ENCODE peak calls at places on chromosomes 2 and 18, in four cellular contexts. One of them, this sample, is unnamed.

GRCh38 chr2:188383158-188383557 is 91.5 kb downstream of the GULP1 start:
- DNase-seq in K562: no peak
- DNase-seq in HepG2: no peak
- DNase-seq in GM12878: no peak
- DNase-seq in this sample: no peak

GRCh38 chr2:50748652-50749174 is 283.2 kb downstream of the NRXN1 start:
- DNase-seq in K562: no peak
- DNase-seq in HepG2: no peak
- DNase-seq in GM12878: no peak
- DNase-seq in this sample: no peak

GRCh38 chr2:10477443-10478297 is 29.5 kb upstream of the ODC1 start:
- DNase-seq in K562: no peak
- DNase-seq in GM12878: no peak
- DNase-seq in HepG2: no peak
- DNase-seq in this sample: no peak

GRCh38 chr18:2146092-2146491 is 425.2 kb downstream of the METTL4 start:
- DNase-seq in K562: no peak
- DNase-seq in GM12878: no peak
- DNase-seq in HepG2: no peak
- DNase-seq in this sample: no peak

GRCh38 chr2:230599854-230600253 is 112.8 kb upstream of the CAB39 start:
- DNase-seq in K562: no peak
- DNase-seq in HepG2: no peak
- DNase-seq in GM12878: no peak
- DNase-seq in this sample: no peak

GRCh38 chr2:56207760-56208159 is 24.0 kb downstream of the CCDC85A start:
- DNase-seq in K562: no peak
- DNase-seq in GM12878: no peak
- DNase-seq in HepG2: no peak
- DNase-seq in this sample: no peak

GRCh38 chr2:231706731-231707624 is 1.3 kb upstream of the PTMA start:
- DNase-seq in K562: peak
- DNase-seq in HepG2: peak
- DNase-seq in GM12878: peak
- DNase-seq in this sample: peak

GRCh38 chr2:95344208-95344570 is 47.0 kb downstream of the KCNIP3 start:
- DNase-seq in K562: no peak
- DNase-seq in HepG2: no peak
- DNase-seq in GM12878: no peak
- DNase-seq in this sample: no peak

GRCh38 chr2:227534714-227535113 is 62.8 kb downstream of the AGFG1 start:
- DNase-seq in GM12878: peak
- DNase-seq in HepG2: no peak
- DNase-seq in K562: no peak
- DNase-seq in this sample: no peak

GRCh38 chr2:127662937-127663565 is 12.3 kb downstream of the LIMS2 start:
- DNase-seq in K562: no peak
- DNase-seq in HepG2: no peak
- DNase-seq in GM12878: no peak
- DNase-seq in this sample: no peak

GRCh38 chr2:210630904-210631560 is 74.6 kb downstream of the CPS1 start:
- DNase-seq in GM12878: no peak
- DNase-seq in HepG2: no peak
- DNase-seq in K562: no peak
- DNase-seq in this sample: no peak

GRCh38 chr2:60549250-60550150 is 4.0 kb downstream of the BCL11A start:
- DNase-seq in HepG2: no peak
- DNase-seq in GM12878: no peak
- DNase-seq in K562: no peak
- DNase-seq in this sample: no peak

GRCh38 chr2:240151477-240152031 is 11.1 kb upstream of the OTOS start:
- DNase-seq in HepG2: peak
- DNase-seq in K562: no peak
- DNase-seq in GM12878: no peak
- DNase-seq in this sample: no peak

GRCh38 chr2:48131503-48132293 is 225.4 kb upstream of the FBXO11 start:
- DNase-seq in K562: peak
- DNase-seq in HepG2: no peak
- DNase-seq in GM12878: no peak
- DNase-seq in this sample: no peak

GRCh38 chr2:120885749-120886148 is 150.1 kb downstream of the GLI2 start:
- DNase-seq in K562: no peak
- DNase-seq in HepG2: no peak
- DNase-seq in GM12878: no peak
- DNase-seq in this sample: no peak

GRCh38 chr2:240520143-240520973 is 37.4 kb downstream of the ANKMY1 start:
- DNase-seq in K562: no peak
- DNase-seq in GM12878: no peak
- DNase-seq in HepG2: no peak
- DNase-seq in this sample: no peak

GRCh38 chr2:43224571-43225092 is 1.8 kb downstream of the ZFP36L2 start:
- DNase-seq in HepG2: no peak
- DNase-seq in GM12878: no peak
- DNase-seq in K562: peak
- DNase-seq in this sample: no peak

GRCh38 chr2:177165103-177165583 is 47.5 kb upstream of the HNRNPA3 start:
- DNase-seq in HepG2: no peak
- DNase-seq in K562: no peak
- DNase-seq in GM12878: peak
- DNase-seq in this sample: no peak

GRCh38 chr2:102520009-102520408 is 47.0 kb downstream of the SLC9A4 start:
- DNase-seq in GM12878: no peak
- DNase-seq in K562: peak
- DNase-seq in HepG2: peak
- DNase-seq in this sample: peak

GRCh38 chr2:240556553-240557100 is 1.2 kb downstream of the ANKMY1 start:
- DNase-seq in K562: peak
- DNase-seq in HepG2: peak
- DNase-seq in GM12878: no peak
- DNase-seq in this sample: peak

GRCh38 chr2:197930570-197931278 is 126.3 kb downstream of the PLCL1 start:
- DNase-seq in HepG2: no peak
- DNase-seq in K562: no peak
- DNase-seq in GM12878: no peak
- DNase-seq in this sample: no peak

GRCh38 chr2:48347712-48348111 is 182.2 kb upstream of the STON1 start:
- DNase-seq in GM12878: no peak
- DNase-seq in K562: no peak
- DNase-seq in HepG2: peak
- DNase-seq in this sample: no peak

GRCh38 chr2:214575030-214575949 is 164.4 kb downstream of the VWC2L start:
- DNase-seq in K562: no peak
- DNase-seq in HepG2: no peak
- DNase-seq in GM12878: no peak
- DNase-seq in this sample: no peak

GRCh38 chr2:144520718-144521487 is 984 bp upstream of the ZEB2 start:
- DNase-seq in K562: no peak
- DNase-seq in GM12878: no peak
- DNase-seq in HepG2: no peak
- DNase-seq in this sample: no peak

GRCh38 chr2:173221081-173221695 is 133.5 kb upstream of the CDCA7 start:
- DNase-seq in HepG2: peak
- DNase-seq in K562: no peak
- DNase-seq in GM12878: no peak
- DNase-seq in this sample: no peak

DNA sequence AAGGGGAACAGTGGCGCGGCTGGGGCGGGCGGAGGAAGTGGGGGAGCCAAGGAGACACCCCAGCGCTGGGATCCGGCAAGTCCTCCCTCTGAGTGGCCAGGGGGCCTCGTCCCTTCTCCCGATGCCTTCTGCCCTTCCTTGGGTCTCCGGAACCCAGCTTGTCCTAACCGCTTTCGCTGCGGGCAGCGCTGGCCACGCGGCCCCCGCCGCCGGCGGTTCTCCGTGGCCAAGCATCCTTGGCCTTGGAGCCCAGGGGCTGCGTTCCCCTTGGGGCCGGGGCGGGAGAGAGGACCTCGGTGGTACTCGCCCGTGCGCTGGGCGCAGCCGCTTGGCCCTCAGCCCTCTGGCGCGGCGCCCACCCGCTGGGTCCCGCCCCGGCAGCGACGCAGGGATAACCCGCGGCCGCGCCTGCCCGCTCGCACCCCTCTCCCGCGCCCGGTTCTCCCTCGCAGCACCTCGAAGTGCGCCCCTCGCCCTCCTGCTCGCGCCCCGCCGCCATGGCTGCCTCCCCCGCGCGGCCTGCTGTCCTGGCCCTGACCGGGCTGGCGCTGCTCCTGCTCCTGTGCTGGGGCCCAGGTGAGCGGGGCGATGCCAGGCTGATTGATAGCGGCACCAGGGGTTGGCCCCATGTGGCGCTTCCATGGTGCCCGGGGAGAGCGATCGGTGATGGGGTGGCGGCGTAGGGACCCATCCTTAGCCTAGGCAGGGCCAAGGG is 128.7 kb downstream of the UXS1 start:
- DNase-seq in K562: no peak
- DNase-seq in HepG2: no peak
- DNase-seq in GM12878: no peak
- DNase-seq in this sample: no peak
- TF ChIP-seq FOXK2 in K562: no peak
- TF ChIP-seq FOXK2 in HepG2: no peak
- TF ChIP-seq FOXK2 in GM12878: no peak
- TF ChIP-seq FOXK2 in this sample: no peak

GRCh38 chr18:25895518-25895917 is 194.9 kb downstream of the SS18 start:
- DNase-seq in GM12878: no peak
- DNase-seq in K562: no peak
- DNase-seq in HepG2: no peak
- DNase-seq in this sample: no peak

GRCh38 chr18:25896956-25897355 is 193.5 kb downstream of the SS18 start:
- DNase-seq in K562: no peak
- DNase-seq in HepG2: no peak
- DNase-seq in GM12878: no peak
- DNase-seq in this sample: no peak

GRCh38 chr18:25898965-25899364 is 191.4 kb downstream of the SS18 start:
- DNase-seq in GM12878: no peak
- DNase-seq in K562: no peak
- DNase-seq in HepG2: no peak
- DNase-seq in this sample: no peak

GRCh38 chr18:25896178-25896780 is 194.1 kb downstream of the SS18 start:
- DNase-seq in HepG2: peak
- DNase-seq in GM12878: no peak
- DNase-seq in K562: peak
- DNase-seq in this sample: peak
- TF ChIP-seq FOXK2 in HepG2: no peak
- TF ChIP-seq FOXK2 in GM12878: no peak
- TF ChIP-seq FOXK2 in K562: no peak
- TF ChIP-seq FOXK2 in this sample: no peak

DNA sequence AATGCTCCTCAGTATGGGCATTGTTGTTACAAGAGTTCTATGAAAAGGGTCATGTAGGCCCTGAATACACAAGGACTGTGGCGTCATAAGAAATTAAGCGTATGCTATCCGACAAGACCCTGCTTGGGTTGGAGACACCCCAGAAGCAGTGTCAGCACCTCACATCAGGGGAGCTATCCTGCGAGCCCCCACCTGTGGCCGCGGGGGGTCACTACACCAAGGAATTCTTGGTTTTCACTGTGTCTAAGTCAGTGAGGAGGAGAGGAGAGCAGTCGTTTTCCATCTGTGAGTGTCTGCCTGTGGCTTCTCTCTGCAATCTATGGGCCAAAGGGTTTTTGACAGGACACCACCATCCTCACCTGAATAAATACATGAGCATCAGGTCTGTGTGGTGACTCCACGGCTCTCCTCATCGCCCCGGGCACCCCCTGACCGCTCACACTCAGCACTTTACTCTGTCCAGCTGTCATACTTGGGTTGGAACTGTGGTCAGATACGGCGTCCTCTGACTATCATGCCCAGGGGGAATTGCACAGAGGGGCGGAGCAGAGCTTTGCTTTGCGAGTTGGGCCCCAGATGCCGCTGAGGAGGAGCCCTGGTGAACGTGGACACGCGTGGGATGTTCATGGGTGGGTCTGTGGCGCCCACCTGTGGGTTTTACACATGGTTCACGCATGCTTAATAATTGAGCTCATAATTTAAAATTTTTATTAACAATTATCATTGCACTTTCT is 235.5 kb downstream of the MYT1L start:
- DNase-seq in K562: no peak
- DNase-seq in GM12878: no peak
- DNase-seq in HepG2: no peak
- DNase-seq in this sample: no peak
- TF ChIP-seq FOXK2 in K562: no peak
- TF ChIP-seq FOXK2 in GM12878: no peak
- TF ChIP-seq FOXK2 in HepG2: no peak
- TF ChIP-seq FOXK2 in this sample: no peak

GRCh38 chr2:44974064-44974715 is 32.7 kb downstream of the SIX3 start:
- DNase-seq in HepG2: peak
- DNase-seq in K562: peak
- DNase-seq in GM12878: no peak
- DNase-seq in this sample: peak
- TF ChIP-seq FOXK2 in HepG2: no peak
- TF ChIP-seq FOXK2 in K562: no peak
- TF ChIP-seq FOXK2 in GM12878: no peak
- TF ChIP-seq FOXK2 in this sample: no peak

GRCh38 chr2:26927221-26927620 is 43.2 kb upstream of the MAPRE3 start:
- DNase-seq in HepG2: no peak
- DNase-seq in K562: no peak
- DNase-seq in GM12878: no peak
- DNase-seq in this sample: no peak

GRCh38 chr2:26925100-26925791 is 45.2 kb upstream of the MAPRE3 start:
- DNase-seq in GM12878: no peak
- DNase-seq in K562: no peak
- DNase-seq in HepG2: peak
- DNase-seq in this sample: no peak

GRCh38 chr2:26924731-26925099 is 45.7 kb upstream of the MAPRE3 start:
- DNase-seq in GM12878: no peak
- DNase-seq in HepG2: no peak
- DNase-seq in K562: no peak
- DNase-seq in this sample: no peak

GRCh38 chr2:26921323-26921722 is 49.1 kb upstream of the MAPRE3 start:
- DNase-seq in K562: no peak
- DNase-seq in HepG2: no peak
- DNase-seq in GM12878: no peak
- DNase-seq in this sample: no peak

GRCh38 chr2:26922638-26923466 is 47.6 kb upstream of the MAPRE3 start:
- DNase-seq in K562: peak
- DNase-seq in HepG2: peak
- DNase-seq in GM12878: no peak
- DNase-seq in this sample: peak
- TF ChIP-seq FOXK2 in K562: no peak
- TF ChIP-seq FOXK2 in HepG2: no peak
- TF ChIP-seq FOXK2 in GM12878: no peak
- TF ChIP-seq FOXK2 in this sample: no peak